ENCODE peak calls at places on chromosome 22, in eight cellular contexts. S is heart right ventricle, Z is psoas muscle, A is lung, W is astrocyte, B is suprapubic skin, L is iPS DF 6.9, Y is spleen. M is an unnamed sample. For H3K4me1, the result is how much of the 10 kb centered on the place peaks cover.

GRCh38 chr22:27492566-27493201 is 308.9 kb downstream of the MN1 start:
- DNase-seq in S (no peak), Z (no peak), A (no peak), W (no peak), B (no peak), L (no peak), Y (no peak), M (no peak)

GRCh38 chr22:41697126-41697775 is 2.1 kb upstream of the MEI1 start:
- DNase-seq in S (peak), Z (peak), A (peak), W (peak), B (peak), L (peak), Y (peak), M (peak)

GRCh38 chr22:48972979-48973693 is 854.5 kb downstream of the BRD1 start:
- DNase-seq in S (no peak), Z (no peak), A (no peak), W (no peak), B (no peak), L (no peak), Y (no peak), M (no peak)

GRCh38 chr22:46791201-46791731 is 28.8 kb downstream of the TBC1D22A start:
- DNase-seq in S (peak), Z (peak), A (no peak), W (peak), B (no peak), L (no peak), Y (peak), M (peak)

GRCh38 chr22:27724706-27725105 is 76.8 kb downstream of the MN1 start:
- DNase-seq in S (no peak), Z (no peak), A (no peak), W (peak), B (no peak), L (no peak), Y (no peak), M (no peak)

GRCh38 chr22:46934746-46935491 is 172.5 kb downstream of the TBC1D22A start:
- DNase-seq in S (no peak), Z (peak), A (no peak), W (peak), B (peak), L (no peak), Y (no peak), M (no peak)

GRCh38 chr22:29093501-29093921 is 20.7 kb downstream of the KREMEN1 start:
- DNase-seq in S (peak), Z (no peak), A (no peak), W (peak), B (no peak), L (no peak), Y (no peak), M (no peak)

GRCh38 chr22:49208768-49209252 is 618.9 kb downstream of the BRD1 start:
- DNase-seq in S (no peak), Z (no peak), A (no peak), W (no peak), B (peak), L (no peak), Y (peak), M (no peak)

GRCh38 chr22:47547881-47548630 is 785.6 kb downstream of the TBC1D22A start:
- DNase-seq in S (no peak), Z (no peak), A (no peak), W (no peak), B (peak), L (no peak), Y (no peak), M (no peak)

GRCh38 chr22:42338502-42338901 is 68.0 kb upstream of the TCF20 start:
- DNase-seq in S (no peak), Z (no peak), A (no peak), W (no peak), B (no peak), L (no peak), Y (no peak), M (no peak)

GRCh38 chr22:20424937-20425587 is 12.6 kb downstream of the SCARF2 start:
- DNase-seq in S (peak), Z (no peak), A (no peak), W (no peak), B (no peak), L (no peak), Y (peak), M (peak)

GRCh38 chr22:37640591-37641250 is 1.3 kb downstream of the SH3BP1 start:
- DNase-seq in S (no peak), Z (no peak), A (no peak), W (no peak), B (no peak), L (no peak), Y (peak), M (no peak)
- H3K27ac ChIP-seq in S (no peak), Z (no peak), A (no peak), W (no peak), B (peak), L (no peak), Y (peak), M (peak)

DNA sequence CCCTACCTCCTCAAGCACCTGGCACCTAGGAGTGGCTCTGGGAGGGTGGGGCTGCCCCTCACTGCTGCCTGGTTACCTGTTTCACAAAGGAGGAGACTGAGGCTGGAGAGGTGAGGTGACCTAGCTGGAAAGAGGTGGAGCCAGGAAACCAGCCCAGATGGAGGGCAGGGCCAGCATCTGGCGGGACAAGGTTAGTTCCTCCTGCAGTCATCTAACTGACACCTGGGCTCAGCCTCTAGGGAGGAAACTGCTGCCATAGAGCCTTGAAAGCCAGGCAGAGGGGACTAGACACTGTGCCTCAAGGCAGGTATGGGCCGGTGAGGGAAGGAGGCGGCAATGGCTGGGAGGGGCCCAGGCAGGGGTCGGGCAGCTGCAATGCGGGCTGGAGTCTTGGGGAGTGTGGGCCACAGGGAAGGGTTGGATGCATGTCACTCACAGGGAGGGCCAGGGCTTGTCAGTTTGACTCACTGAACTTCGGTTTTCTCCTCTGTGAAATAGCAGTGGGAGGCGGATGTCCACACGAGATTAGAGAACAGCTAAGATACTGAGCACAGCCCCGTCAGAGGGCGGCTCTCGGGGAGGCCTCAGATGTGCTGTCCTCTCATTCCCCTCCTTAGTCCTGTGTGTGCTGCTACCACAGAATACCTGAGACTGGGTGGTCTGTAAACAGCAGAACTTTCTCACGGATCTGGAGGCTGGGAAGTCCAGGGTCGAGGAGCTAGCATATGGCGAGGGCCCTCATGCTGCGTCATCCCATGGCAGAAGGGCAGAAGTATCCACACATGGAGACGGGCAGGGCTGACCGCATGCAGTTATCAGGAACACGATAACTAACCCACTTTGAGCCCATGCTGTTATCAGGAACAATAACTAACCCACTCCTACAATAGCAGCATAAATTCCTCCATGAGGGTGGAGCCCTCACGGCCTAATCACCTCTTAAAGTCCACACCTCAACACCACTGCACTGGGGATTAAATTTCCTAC is 16.1 kb downstream of the MGAT3 start:
- DNase-seq in S (no peak), Z (no peak), A (peak), W (no peak), B (no peak), L (no peak), Y (no peak), M (no peak)
- H3K4me1 ChIP-seq in S (under half), Z (under half), A (under half), W (under half), B (under half), L (under half), Y (half or more), M (under half)

GRCh38 chr22:38481162-38481870 is 13.4 kb downstream of the KDELR3 start:
- DNase-seq in S (no peak), Z (no peak), A (no peak), W (no peak), B (peak), L (no peak), Y (no peak), M (no peak)

GRCh38 chr22:38477515-38477914 is 9.6 kb downstream of the KDELR3 start:
- DNase-seq in S (no peak), Z (no peak), A (no peak), W (no peak), B (no peak), L (no peak), Y (peak), M (no peak)

GRCh38 chr22:38482662-38483308 is 14.9 kb downstream of the KDELR3 start:
- DNase-seq in S (no peak), Z (no peak), A (no peak), W (no peak), B (peak), L (no peak), Y (peak), M (no peak)

GRCh38 chr22:38481871-38482332 is 14.0 kb downstream of the KDELR3 start:
- DNase-seq in S (no peak), Z (no peak), A (no peak), W (no peak), B (peak), L (no peak), Y (peak), M (peak)

GRCh38 chr22:38479096-38479840 is 11.4 kb downstream of the KDELR3 start:
- DNase-seq in S (no peak), Z (no peak), A (no peak), W (no peak), B (peak), L (no peak), Y (no peak), M (no peak)
- H3K27ac ChIP-seq in S (peak), Z (no peak), A (no peak), W (no peak), B (no peak), L (no peak), Y (no peak), M (no peak)

GRCh38 chr22:23762866-23763578 is at the start of gene C22orf15:
- DNase-seq in S (no peak), Z (no peak), A (no peak), W (no peak), B (no peak), L (no peak), Y (no peak), M (no peak)

GRCh38 chr22:23763579-23764331 is 965 bp downstream of the C22orf15 start:
- DNase-seq in S (no peak), Z (no peak), A (no peak), W (no peak), B (no peak), L (no peak), Y (peak), M (no peak)

GRCh38 chr22:23767673-23768548 is at the start of gene CHCHD10:
- DNase-seq in S (peak), Z (peak), A (peak), W (no peak), B (peak), L (no peak), Y (peak), M (peak)

GRCh38 chr22:23767303-23767672 is 484 bp downstream of the CHCHD10 start:
- DNase-seq in S (no peak), Z (no peak), A (no peak), W (no peak), B (no peak), L (no peak), Y (no peak), M (no peak)

GRCh38 chr22:23764931-23765881 is 2.4 kb downstream of the C22orf15 start:
- DNase-seq in S (no peak), Z (no peak), A (no peak), W (no peak), B (no peak), L (no peak), Y (no peak), M (no peak)
- H3K4me1 ChIP-seq in S (under half), Z (under half), A (under half), W (under half), B (under half), L (under half), Y (half or more), M (under half)

GRCh38 chr22:35380013-35380412 is 883 bp upstream of the HMOX1 start:
- DNase-seq in S (no peak), Z (no peak), A (no peak), W (no peak), B (no peak), L (no peak), Y (no peak), M (no peak)

GRCh38 chr22:35381424-35381772 is 502 bp downstream of the HMOX1 start:
- DNase-seq in S (no peak), Z (no peak), A (no peak), W (no peak), B (no peak), L (no peak), Y (no peak), M (no peak)

GRCh38 chr22:35379146-35379993 is 1.5 kb upstream of the HMOX1 start:
- DNase-seq in S (no peak), Z (no peak), A (no peak), W (no peak), B (no peak), L (no peak), Y (no peak), M (no peak)

GRCh38 chr22:35378547-35379078 is 2.3 kb upstream of the HMOX1 start:
- DNase-seq in S (no peak), Z (no peak), A (no peak), W (no peak), B (no peak), L (no peak), Y (no peak), M (no peak)

DNA sequence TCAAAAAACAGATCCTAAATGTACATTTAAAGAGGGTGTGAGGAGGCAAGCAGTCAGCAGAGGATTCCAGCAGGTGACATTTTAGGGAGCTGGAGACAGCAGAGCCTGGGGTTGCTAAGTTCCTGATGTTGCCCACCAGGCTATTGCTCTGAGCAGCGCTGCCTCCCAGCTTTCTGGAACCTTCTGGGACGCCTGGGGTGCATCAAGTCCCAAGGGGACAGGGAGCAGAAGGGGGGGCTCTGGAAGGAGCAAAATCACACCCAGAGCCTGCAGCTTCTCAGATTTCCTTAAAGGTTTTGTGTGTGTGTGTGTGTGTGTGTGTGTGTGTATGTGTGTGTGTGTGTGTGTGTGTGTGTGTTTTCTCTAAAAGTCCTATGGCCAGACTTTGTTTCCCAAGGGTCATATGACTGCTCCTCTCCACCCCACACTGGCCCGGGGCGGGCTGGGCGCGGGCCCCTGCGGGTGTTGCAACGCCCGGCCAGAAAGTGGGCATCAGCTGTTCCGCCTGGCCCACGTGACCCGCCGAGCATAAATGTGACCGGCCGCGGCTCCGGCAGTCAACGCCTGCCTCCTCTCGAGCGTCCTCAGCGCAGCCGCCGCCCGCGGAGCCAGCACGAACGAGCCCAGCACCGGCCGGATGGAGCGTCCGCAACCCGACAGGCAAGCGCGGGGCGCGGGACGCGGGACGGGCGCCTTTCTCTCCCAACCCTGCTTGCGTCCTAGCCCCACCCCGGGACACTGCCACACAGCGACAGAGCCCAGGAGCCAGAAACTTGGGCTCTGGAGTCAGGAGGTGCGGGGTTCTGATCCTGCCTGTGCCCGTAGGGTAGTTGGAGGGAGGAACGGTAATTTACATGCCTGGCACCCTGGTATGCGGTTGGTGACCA is at the start of gene HMOX1:
- DNase-seq in S (peak), Z (peak), A (peak), W (peak), B (peak), L (no peak), Y (peak), M (peak)
- H3K27ac ChIP-seq in S (peak), Z (peak), A (peak), W (no peak), B (peak), L (no peak), Y (peak), M (peak)

GRCh38 chr22:30324008-30324730 is 2.6 kb downstream of the TBC1D10A start:
- DNase-seq in S (no peak), Z (no peak), A (no peak), W (peak), B (no peak), L (no peak), Y (no peak), M (no peak)
- H3K4me1 ChIP-seq in S (under half), Z (under half), A (under half), W (under half), B (half or more), L (under half), Y (half or more), M (half or more)

GRCh38 chr22:17960695-17961442 is 63.5 kb downstream of the MICAL3 start:
- DNase-seq in S (no peak), Z (no peak), A (no peak), W (no peak), B (no peak), L (no peak), Y (peak), M (no peak)
- H3K27ac ChIP-seq in S (no peak), Z (no peak), A (no peak), W (no peak), B (no peak), L (no peak), Y (no peak), M (no peak)

M was measured in heart left ventricle.